ENCODE peak calls at places on chromosomes 1 and 21, in four cellular contexts. B is body of pancreas, U is AG08396, V is neuronal stem cell. L is an unnamed sample.

GRCh38 chr1:82110366-82111254 is 309.9 kb downstream of the ADGRL2 start:
- DNase-seq in V (no peak), U (no peak), B (no peak), L (no peak)

GRCh38 chr1:186033744-186034345 is 299.7 kb downstream of the HMCN1 start:
- DNase-seq in V (no peak), B (no peak), U (no peak), L (no peak)

GRCh38 chr1:199682081-199682480 is 345.4 kb upstream of the NR5A2 start:
- DNase-seq in B (no peak), V (no peak), U (no peak), L (no peak)

GRCh38 chr1:75423136-75423535 is 187.8 kb downstream of the SLC44A5 start:
- DNase-seq in V (no peak), B (no peak), U (no peak), L (no peak)

GRCh38 chr1:231666220-231666956 is 39.8 kb downstream of the DISC1 start:
- DNase-seq in B (no peak), V (no peak), U (no peak), L (no peak)

GRCh38 chr1:182446033-182446669 is 3.8 kb upstream of the RGSL1 start:
- DNase-seq in V (peak; percentile 18), U (peak; percentile 67), B (peak; percentile 31), L (no peak)

GRCh38 chr1:101302831-101303511 is 66.2 kb downstream of the S1PR1 start:
- DNase-seq in B (no peak), V (no peak), U (peak; percentile 14), L (no peak)

GRCh38 chr1:70411360-70411844 is 334 bp downstream of the CTH start:
- DNase-seq in V (no peak), U (peak; percentile 30), B (no peak), L (peak; percentile 34)

GRCh38 chr1:40855513-40855912 is 6.7 kb downstream of the CITED4 start:
- DNase-seq in U (no peak), B (no peak), V (no peak), L (no peak)

GRCh38 chr1:42052300-42052699 is 100.9 kb upstream of the GUCA2B start:
- DNase-seq in B (no peak), V (no peak), U (no peak), L (no peak)

GRCh38 chr1:7644906-7645750 is 126.0 kb upstream of the VAMP3 start:
- DNase-seq in B (peak; percentile 55), U (no peak), V (no peak), L (peak; percentile 63)

GRCh38 chr1:226943156-226943555 is 3.1 kb downstream of the COQ8A start:
- DNase-seq in B (no peak), U (no peak), V (no peak), L (no peak)

GRCh38 chr1:90512441-90512840 is 204.7 kb downstream of the BARHL2 start:
- DNase-seq in B (no peak), U (no peak), V (no peak), L (no peak)

GRCh38 chr1:171403396-171403795 is 81.9 kb upstream of the PRRC2C start:
- DNase-seq in V (no peak), U (no peak), B (no peak), L (no peak)

GRCh38 chr1:230173176-230173575 is 106.1 kb downstream of the GALNT2 start:
- DNase-seq in B (no peak), V (no peak), U (no peak), L (no peak)

GRCh38 chr1:75265792-75266191 is 131.6 kb downstream of the LHX8 start:
- DNase-seq in B (peak; percentile 32), V (peak; percentile 46), U (no peak), L (no peak)

GRCh38 chr1:8155528-8156186 is 129.5 kb upstream of the ERRFI1 start:
- DNase-seq in B (no peak), U (no peak), V (peak; percentile 38), L (no peak)

GRCh38 chr21:41733951-41734689 is 32.7 kb downstream of the RIPK4 start:
- DNase-seq in U (no peak), B (no peak), V (no peak), L (no peak)

GRCh38 chr1:33170351-33171274 is 11.2 kb downstream of the TRIM62 start:
- DNase-seq in U (no peak), B (no peak), V (no peak), L (no peak)

GRCh38 chr21:26795866-26796329 is 49.3 kb downstream of the ADAMTS1 start:
- DNase-seq in U (peak; percentile 66), V (no peak), B (peak; percentile 27), L (peak; percentile 41)

GRCh38 chr1:197152662-197153061 is 6.2 kb upstream of the ASPM start:
- DNase-seq in B (no peak), V (no peak), U (no peak), L (no peak)

GRCh38 chr1:9482403-9482802 is 56.9 kb upstream of the SLC25A33 start:
- DNase-seq in B (no peak), U (no peak), V (no peak), L (no peak)

GRCh38 chr1:97902067-97902466 is 18.8 kb downstream of the DPYD start:
- DNase-seq in B (no peak), V (no peak), U (no peak), L (no peak)

GRCh38 chr1:214380986-214381695 is 100.2 kb downstream of the SMYD2 start:
- DNase-seq in U (no peak), B (no peak), V (no peak), L (no peak)

GRCh38 chr1:155607708-155608107 is 2.3 kb upstream of the MSTO1 start:
- DNase-seq in U (no peak), V (no peak), B (no peak), L (no peak)

GRCh38 chr1:219446288-219446687 is 166.6 kb downstream of the ZC3H11B start:
- DNase-seq in V (no peak), U (no peak), B (no peak), L (no peak)

GRCh38 chr1:174165471-174166137 is 6.3 kb downstream of the RABGAP1L start:
- DNase-seq in U (peak; percentile 9), B (no peak), V (no peak), L (no peak)

GRCh38 chr1:151839457-151840409 is at the start of gene C2CD4D:
- DNase-seq in B (peak; percentile 91), V (peak; percentile 53), U (no peak), L (peak; percentile 86)

GRCh38 chr1:214551052-214551435 is 358 bp downstream of the PTPN14 start:
- DNase-seq in B (peak; percentile 47), V (peak; percentile 44), U (no peak), L (peak; percentile 37)

GRCh38 chr1:212353181-212353580 is 61.5 kb downstream of the PACC1 start:
- DNase-seq in V (no peak), U (no peak), B (no peak), L (no peak)

GRCh38 chr1:23867542-23867952 is 543 bp downstream of the FUCA1 start:
- DNase-seq in B (no peak), V (no peak), U (no peak), L (no peak)

GRCh38 chr1:219555031-219555667 is 57.8 kb downstream of the ZC3H11B start:
- DNase-seq in B (no peak), V (peak; percentile 61), U (peak; percentile 15), L (no peak)

GRCh38 chr1:54666333-54666732 is 24.7 kb downstream of the MROH7 start:
- DNase-seq in V (no peak), U (no peak), B (no peak), L (no peak)

GRCh38 chr1:41957568-41957967 is 38.8 kb upstream of the HIVEP3 start:
- DNase-seq in V (no peak), U (no peak), B (peak; percentile 40), L (no peak)

GRCh38 chr1:65027699-65028358 is 61.5 kb upstream of the JAK1 start:
- DNase-seq in B (peak; percentile 80), U (no peak), V (no peak), L (peak; percentile 71)

GRCh38 chr21:44919913-44920693 is 596 bp downstream of the ITGB2 start:
- DNase-seq in U (no peak), B (no peak), V (no peak), L (no peak)

GRCh38 chr1:143497374-143497747 is 474.4 kb downstream of the FAM72C start:
- DNase-seq in B (no peak), V (no peak), U (no peak), L (no peak)

L was measured in left colon.